ENCODE peak calls at places on chromosome 6, in eight cellular contexts. N is OCI-LY7; C is cardiac muscle cell; Z is heart left ventricle; J is CD4-positive, alpha-beta memory T cell; I is tibial artery; B is DND-41; E is fibroblast of lung. U is an unnamed sample. For H3K4me1 and H3K36me3, the result is how much of the 10 kb centered on the place peaks cover.

GRCh38 chr6:89693207-89693606 is 54.7 kb upstream of the LYRM2 start:
- DNase-seq in Z (no peak), I (no peak), J (no peak), C (no peak), N (no peak), B (no peak), E (no peak), U (no peak)

GRCh38 chr6:95448208-95448607 is 129.1 kb upstream of the MANEA start:
- DNase-seq in N (no peak), B (no peak), C (no peak), I (no peak), E (no peak), Z (no peak), J (no peak), U (no peak)

GRCh38 chr6:98601697-98602096 is 232.7 kb upstream of the POU3F2 start:
- DNase-seq in E (no peak), Z (no peak), C (no peak), I (no peak), B (no peak), N (no peak), J (no peak), U (no peak)

GRCh38 chr6:30348957-30349356 is 4.0 kb downstream of the RPP21 start:
- DNase-seq in C (no peak), J (no peak), N (no peak), B (no peak), E (no peak), Z (no peak), I (no peak), U (no peak)

GRCh38 chr6:29864037-29864795 is 36.6 kb downstream of the HLA-G start:
- DNase-seq in B (no peak), N (no peak), Z (no peak), E (no peak), C (no peak), J (no peak), I (no peak), U (no peak)

GRCh38 chr6:161444464-161444863 is 170.6 kb upstream of the AGPAT4 start:
- DNase-seq in B (no peak), J (no peak), C (peak), I (no peak), N (no peak), Z (peak), E (peak), U (no peak)

GRCh38 chr6:169832247-169832948 is 81.0 kb downstream of the ERMARD start:
- DNase-seq in Z (no peak), I (no peak), N (no peak), E (no peak), C (peak), J (no peak), B (no peak), U (no peak)

GRCh38 chr6:112846711-112847110 is 499.6 kb downstream of the RFPL4B start:
- DNase-seq in N (no peak), E (no peak), C (peak), J (no peak), I (no peak), Z (no peak), B (no peak), U (no peak)

GRCh38 chr6:47532981-47533585 is 55.5 kb downstream of the CD2AP start:
- DNase-seq in N (no peak), B (no peak), I (no peak), Z (no peak), J (no peak), E (no peak), C (no peak), U (no peak)

GRCh38 chr6:116511424-116512131 is at the start of gene CALHM5:
- DNase-seq in C (peak), B (no peak), J (no peak), I (peak), Z (peak), E (peak), N (no peak), U (no peak)

GRCh38 chr6:70124882-70125535 is 177.9 kb downstream of the COL9A1 start:
- DNase-seq in C (peak), N (no peak), B (no peak), J (no peak), E (peak), Z (no peak), I (no peak), U (no peak)

GRCh38 chr6:25035451-25036435 is 100.0 kb upstream of the RIPOR2 start:
- DNase-seq in J (peak), Z (no peak), N (peak), C (no peak), I (no peak), E (peak), B (peak), U (no peak)

GRCh38 chr6:25027221-25027916 is 91.6 kb upstream of the RIPOR2 start:
- DNase-seq in E (no peak), J (peak), I (no peak), B (peak), C (no peak), Z (no peak), N (no peak), U (peak)

GRCh38 chr6:35461270-35461669 is 6.9 kb upstream of the RPL10A start:
- DNase-seq in N (no peak), B (no peak), J (no peak), Z (no peak), E (no peak), I (no peak), C (no peak), U (no peak)

GRCh38 chr6:41278699-41279405 is 7.6 kb downstream of the TREM1 start:
- DNase-seq in N (peak), B (peak), J (peak), E (peak), I (peak), C (peak), Z (peak), U (peak)

GRCh38 chr6:106927531-106928398 is 46.8 kb downstream of the CD24 start:
- DNase-seq in C (peak), E (peak), Z (peak), B (peak), N (peak), J (no peak), I (no peak), U (no peak)

GRCh38 chr6:42103218-42103617 is 39.2 kb downstream of the C6orf132 start:
- DNase-seq in N (no peak), Z (no peak), I (no peak), J (no peak), C (no peak), E (no peak), B (no peak), U (no peak)

GRCh38 chr6:168294901-168295300 is 24.7 kb downstream of the DACT2 start:
- DNase-seq in N (no peak), C (no peak), I (no peak), Z (no peak), B (no peak), J (no peak), E (no peak), U (no peak)

GRCh38 chr6:106149472-106150069 is 63.4 kb downstream of the PRDM1 start:
- DNase-seq in N (no peak), Z (no peak), J (peak), E (no peak), I (no peak), C (no peak), B (peak), U (peak)

GRCh38 chr6:132401120-132401940 is at the start of gene MOXD1:
- DNase-seq in Z (peak), J (no peak), I (no peak), B (no peak), N (no peak), E (peak), C (peak), U (no peak)

GRCh38 chr6:84892666-84893065 is 128.3 kb upstream of the TBX18 start:
- DNase-seq in C (peak), E (peak), J (no peak), B (no peak), I (no peak), Z (no peak), N (no peak), U (no peak)

GRCh38 chr6:160198577-160199211 is 59.9 kb downstream of the SLC22A2 start:
- DNase-seq in B (no peak), I (no peak), J (no peak), E (peak), N (no peak), Z (no peak), C (peak), U (no peak)

GRCh38 chr6:129786548-129786947 is 74.6 kb downstream of the TMEM244 start:
- DNase-seq in E (no peak), J (no peak), B (no peak), I (no peak), Z (no peak), N (no peak), C (no peak), U (no peak)

GRCh38 chr6:170113141-170113540 is 177.7 kb downstream of the DLL1 start:
- DNase-seq in I (peak), N (no peak), Z (no peak), E (no peak), B (no peak), J (no peak), C (no peak), U (no peak)

GRCh38 chr6:78308025-78308424 is 559.3 kb upstream of the IRAK1BP1 start:
- DNase-seq in N (no peak), C (no peak), B (no peak), I (no peak), E (no peak), Z (no peak), J (no peak), U (no peak)

GRCh38 chr6:13302751-13303667 is 25.3 kb downstream of the TBC1D7 start:
- DNase-seq in Z (peak), B (no peak), E (peak), J (peak), C (peak), N (peak), I (peak), U (no peak)

GRCh38 chr6:126535138-126535537 is 195.2 kb downstream of the CENPW start:
- DNase-seq in I (no peak), E (no peak), N (no peak), C (no peak), Z (no peak), B (no peak), J (no peak), U (no peak)

DNA sequence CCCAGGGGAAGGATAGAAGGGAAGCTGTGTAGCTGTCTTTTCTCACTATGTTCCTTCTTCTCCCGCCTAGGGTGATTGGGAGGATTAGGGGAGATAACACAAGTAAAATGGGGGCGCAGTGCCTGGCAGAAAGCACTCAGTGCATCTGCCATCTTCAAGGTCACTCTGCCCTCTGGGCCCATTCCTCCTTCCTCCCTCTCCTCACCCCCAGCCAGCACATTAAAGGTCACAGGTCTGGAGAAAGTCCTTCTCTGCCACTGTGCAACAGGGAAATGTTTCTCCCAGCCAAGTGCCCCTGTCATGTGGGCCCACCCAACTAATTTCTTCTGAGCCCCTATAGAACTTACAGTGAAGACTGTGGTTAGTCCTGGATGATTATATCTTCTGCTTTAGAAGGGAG is 45.8 kb downstream of the CLIC5 start:
- DNase-seq in Z (no peak), E (no peak), I (no peak), C (no peak), N (no peak), B (no peak), J (no peak), U (no peak)
- H3K4me1 ChIP-seq in Z (under half), E (under half), I (under half), C (under half), N (under half), B (under half), J (under half), U (under half)

DNA sequence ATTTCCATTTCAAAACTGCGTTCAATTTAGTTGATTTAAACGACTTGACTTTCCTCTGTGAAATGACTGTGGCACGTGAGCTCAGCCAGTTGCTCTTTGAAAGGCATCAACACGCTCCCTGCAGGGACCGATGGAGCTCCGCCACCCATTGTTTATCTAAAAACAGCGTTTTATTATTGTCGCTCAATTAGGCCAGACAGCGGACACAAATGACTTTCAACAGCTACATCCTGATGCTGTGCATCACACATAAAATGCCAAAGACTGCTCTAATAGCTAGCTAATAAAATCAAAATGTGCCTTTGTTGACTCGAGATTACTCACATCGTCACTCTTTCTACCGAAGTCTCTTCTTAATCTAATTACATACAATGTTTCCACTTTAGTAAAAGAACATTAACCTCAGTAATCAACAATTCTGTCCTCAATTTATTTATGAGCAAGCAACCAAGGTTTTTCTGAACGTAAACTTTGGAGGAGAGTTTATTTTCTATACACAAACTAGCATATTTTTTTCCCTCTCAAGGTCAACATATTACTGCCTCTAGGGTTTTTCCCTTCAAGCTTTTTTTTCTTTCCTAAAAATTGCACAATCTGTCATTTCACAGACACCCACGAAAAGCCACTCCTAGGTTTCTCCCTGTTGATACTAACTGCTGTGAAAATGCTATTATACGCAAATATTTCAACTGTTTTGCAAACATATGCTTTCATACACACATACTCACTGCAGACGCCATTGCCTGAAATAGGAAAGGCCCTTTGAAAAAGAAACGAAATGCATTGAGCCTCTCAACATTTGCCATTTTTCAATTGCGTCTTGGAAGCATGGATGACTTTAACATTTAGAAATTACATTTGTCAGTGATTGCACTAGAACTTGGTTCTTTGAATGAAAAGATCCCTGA is 332.8 kb downstream of the CD83 start:
- DNase-seq in E (no peak), N (no peak), B (no peak), C (no peak), I (no peak), J (no peak), Z (no peak), U (no peak)
- H3K4me3 ChIP-seq in E (no peak), N (no peak), B (no peak), C (no peak), I (no peak), J (no peak), Z (no peak), U (no peak)

GRCh38 chr6:52568320-52568719 is 8.5 kb downstream of the TRAM2 start:
- DNase-seq in J (no peak), N (no peak), I (no peak), Z (no peak), B (no peak), E (no peak), C (no peak), U (no peak)

GRCh38 chr6:52564856-52565255 is 12.0 kb downstream of the TRAM2 start:
- DNase-seq in E (no peak), B (no peak), J (no peak), I (no peak), N (no peak), Z (no peak), C (no peak), U (no peak)

GRCh38 chr6:52570291-52570700 is 6.6 kb downstream of the TRAM2 start:
- DNase-seq in I (peak), Z (peak), C (peak), J (no peak), B (no peak), E (peak), N (no peak), U (no peak)

GRCh38 chr6:52566201-52566600 is 10.7 kb downstream of the TRAM2 start:
- DNase-seq in E (no peak), J (no peak), Z (no peak), I (no peak), B (peak), N (peak), C (no peak), U (no peak)

GRCh38 chr6:52566853-52567279 is 10.0 kb downstream of the TRAM2 start:
- DNase-seq in J (no peak), E (peak), N (no peak), Z (peak), C (peak), B (no peak), I (peak), U (no peak)
- H3K36me3 ChIP-seq in J (under half), E (under half), N (under half), Z (under half), C (under half), B (under half), I (under half), U (under half)

GRCh38 chr6:150322452-150322851 is 46.4 kb upstream of the IYD start:
- DNase-seq in N (no peak), Z (peak), B (no peak), J (no peak), C (no peak), E (no peak), I (no peak), U (no peak)
- H3K4me1 ChIP-seq in N (under half), Z (under half), B (under half), J (under half), C (under half), E (under half), I (under half), U (under half)

DNA sequence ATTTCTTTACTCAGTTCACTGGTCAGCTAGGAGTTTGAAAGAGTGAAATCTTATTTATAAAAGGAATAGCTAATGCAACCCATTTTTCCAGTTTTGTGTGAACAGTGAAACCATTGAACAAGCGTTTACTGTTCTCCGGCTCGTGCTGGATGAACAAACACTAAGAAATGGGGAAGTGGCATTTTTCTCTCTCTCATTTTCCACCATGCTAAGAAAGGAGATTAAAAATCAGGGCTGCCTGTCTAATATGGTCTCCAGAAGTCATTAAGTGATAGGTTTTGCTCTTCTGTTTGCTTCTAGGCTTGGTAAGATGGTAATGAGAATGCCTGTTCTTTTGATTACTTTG is 785 bp upstream of the SFT2D1 start:
- DNase-seq in J (no peak), B (no peak), N (peak), C (no peak), I (no peak), E (peak), Z (no peak), U (no peak)
- H3K4me3 ChIP-seq in J (peak), B (peak), N (peak), C (peak), I (peak), E (peak), Z (peak), U (peak)

DNA sequence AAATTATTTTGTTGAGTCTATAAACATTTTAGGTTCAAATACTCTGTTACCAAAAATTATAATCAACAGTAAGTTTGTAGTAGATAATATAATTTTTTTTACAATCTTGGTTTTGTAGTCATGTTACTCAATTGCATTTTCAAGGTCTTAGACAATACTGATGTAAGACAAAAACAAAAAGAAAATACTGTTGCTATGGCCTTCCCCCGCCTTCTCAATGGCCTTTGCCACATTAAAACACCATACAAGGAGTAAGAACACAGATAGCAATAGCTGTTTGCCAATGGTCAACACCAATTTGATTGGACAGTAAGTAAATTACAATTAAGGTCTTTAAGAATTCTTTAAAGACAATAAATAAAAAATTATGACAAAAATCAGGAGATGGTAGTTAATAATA is 450.2 kb downstream of the CDC5L start:
- DNase-seq in N (no peak), C (peak), E (no peak), Z (no peak), I (no peak), B (no peak), J (no peak), U (no peak)
- H3K36me3 ChIP-seq in N (under half), C (under half), E (under half), Z (under half), I (under half), B (under half), J (under half), U (under half)

GRCh38 chr6:108662702-108663101 is 102.0 kb downstream of the FOXO3 start:
- DNase-seq in J (no peak), B (no peak), E (no peak), Z (no peak), I (no peak), N (no peak), C (no peak), U (no peak)
- H3K4me1 ChIP-seq in J (under half), B (under half), E (under half), Z (under half), I (half or more), N (under half), C (under half), U (under half)

GRCh38 chr6:138543648-138544047 is 44.4 kb upstream of the NHSL1 start:
- DNase-seq in E (no peak), J (no peak), N (no peak), I (no peak), C (no peak), B (no peak), Z (no peak), U (no peak)

GRCh38 chr6:138546733-138547185 is 47.5 kb upstream of the NHSL1 start:
- DNase-seq in Z (no peak), B (no peak), E (peak), I (no peak), N (no peak), J (no peak), C (no peak), U (no peak)

GRCh38 chr6:138544521-138544920 is 45.2 kb upstream of the NHSL1 start:
- DNase-seq in B (no peak), E (peak), I (no peak), C (peak), Z (no peak), J (no peak), N (no peak), U (no peak)

GRCh38 chr6:138541793-138542481 is 42.6 kb upstream of the NHSL1 start:
- DNase-seq in N (no peak), Z (no peak), J (no peak), B (no peak), I (no peak), C (peak), E (peak), U (no peak)

DNA sequence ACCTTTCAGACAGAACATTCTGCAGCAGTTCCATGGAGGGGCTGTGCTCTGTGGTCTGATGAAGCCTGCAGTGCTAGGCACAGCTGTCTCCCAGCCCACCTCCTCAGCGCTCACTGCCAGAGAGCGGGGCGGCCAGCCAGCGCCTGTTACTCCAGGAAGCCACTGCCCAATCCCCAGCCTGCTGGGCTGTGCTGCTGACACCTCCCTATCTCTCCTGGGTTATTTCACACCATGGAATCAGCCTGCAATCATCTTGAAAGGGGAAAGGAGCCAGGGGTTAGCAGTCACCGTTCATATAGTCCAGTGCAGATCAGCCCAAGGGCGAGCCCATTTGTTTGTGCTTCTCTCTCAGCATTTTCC is 46.3 kb upstream of the NHSL1 start:
- DNase-seq in C (peak), Z (peak), J (no peak), I (peak), B (no peak), N (no peak), E (peak), U (no peak)
- H3K4me3 ChIP-seq in C (no peak), Z (peak), J (no peak), I (peak), B (no peak), N (no peak), E (peak), U (no peak)

GRCh38 chr6:43774776-43775583 is 5.0 kb downstream of the VEGFA start:
- DNase-seq in I (peak), B (peak), E (peak), N (peak), Z (peak), J (peak), C (peak), U (peak)
- H3K36me3 ChIP-seq in I (under half), B (half or more), E (under half), N (under half), Z (under half), J (under half), C (under half), U (under half)